ENCODE peak calls at places on chromosomes 2 and 18, in eight cellular contexts. K is WTC11, Q is upper lobe of right lung, M is neural crest cell, E is tibial artery, O is hepatocyte, W is bronchial epithelial cell, U is glutamatergic neuron. G is an unnamed sample.

GRCh38 chr18:55863876-55864275 is 275.9 kb upstream of the TCF4 start:
- DNase-seq in K (no peak), Q (no peak), M (no peak), E (no peak), O (peak), W (no peak), U (no peak), G (no peak)

GRCh38 chr2:128280901-128281321 is 37.8 kb downstream of the HS6ST1 start:
- DNase-seq in K (peak), Q (peak), M (no peak), E (peak), O (no peak), W (no peak), U (peak), G (no peak)

GRCh38 chr2:162029287-162029901 is 44.6 kb downstream of the DPP4 start:
- DNase-seq in K (no peak), Q (no peak), M (no peak), E (no peak), O (no peak), W (peak), U (no peak), G (peak)

GRCh38 chr2:175684466-175684865 is 317.6 kb downstream of the LNPK start:
- DNase-seq in K (no peak), Q (no peak), M (no peak), E (no peak), O (no peak), W (peak), U (no peak), G (no peak)

GRCh38 chr2:195575879-195576391 is 81.1 kb upstream of the SLC39A10 start:
- DNase-seq in K (no peak), Q (no peak), M (no peak), E (no peak), O (peak), W (peak), U (no peak), G (peak)

GRCh38 chr2:227871375-227871788 is at the start of gene DAW1:
- DNase-seq in K (peak), Q (peak), M (peak), E (no peak), O (no peak), W (no peak), U (peak), G (peak)

GRCh38 chr18:49618741-49619392 is 57.0 kb downstream of the LIPG start:
- DNase-seq in K (no peak), Q (no peak), M (no peak), E (no peak), O (peak), W (no peak), U (no peak), G (no peak)

GRCh38 chr18:48842259-48843061 is 108.3 kb downstream of the SMAD7 start:
- DNase-seq in K (no peak), Q (peak), M (no peak), E (no peak), O (no peak), W (no peak), U (peak), G (peak)

GRCh38 chr2:175690113-175690716 is 311.9 kb downstream of the LNPK start:
- DNase-seq in K (peak), Q (no peak), M (peak), E (no peak), O (peak), W (peak), U (no peak), G (peak)

GRCh38 chr18:59742325-59743111 is 45.3 kb upstream of the CCBE1 start:
- DNase-seq in K (no peak), Q (peak), M (no peak), E (no peak), O (no peak), W (no peak), U (no peak), G (no peak)

GRCh38 chr2:212052412-212053159 is 486.0 kb downstream of the ERBB4 start:
- DNase-seq in K (no peak), Q (no peak), M (no peak), E (no peak), O (no peak), W (peak), U (no peak), G (no peak)

GRCh38 chr2:428591-428990 is 140.7 kb upstream of the ALKAL2 start:
- DNase-seq in K (no peak), Q (no peak), M (no peak), E (no peak), O (no peak), W (no peak), U (no peak), G (no peak)

GRCh38 chr18:7273301-7273911 is 42.5 kb downstream of the LRRC30 start:
- DNase-seq in K (no peak), Q (peak), M (no peak), E (peak), O (peak), W (peak), U (no peak), G (peak)

GRCh38 chr2:59025157-59025757 is 784.1 kb upstream of the FANCL start:
- DNase-seq in K (peak), Q (peak), M (peak), E (no peak), O (peak), W (peak), U (peak), G (peak)

GRCh38 chr18:28127763-28128737 is 48.9 kb downstream of the CDH2 start:
- DNase-seq in K (no peak), Q (no peak), M (no peak), E (no peak), O (peak), W (peak), U (no peak), G (no peak)

GRCh38 chr2:237943395-237944094 is 23.3 kb upstream of the UBE2F start:
- DNase-seq in K (no peak), Q (no peak), M (no peak), E (no peak), O (no peak), W (no peak), U (no peak), G (no peak)
- TF ChIP-seq CTCF in K (no peak), Q (no peak), M (no peak), E (no peak), O (no peak), W (no peak), U (no peak), G (no peak)

DNA sequence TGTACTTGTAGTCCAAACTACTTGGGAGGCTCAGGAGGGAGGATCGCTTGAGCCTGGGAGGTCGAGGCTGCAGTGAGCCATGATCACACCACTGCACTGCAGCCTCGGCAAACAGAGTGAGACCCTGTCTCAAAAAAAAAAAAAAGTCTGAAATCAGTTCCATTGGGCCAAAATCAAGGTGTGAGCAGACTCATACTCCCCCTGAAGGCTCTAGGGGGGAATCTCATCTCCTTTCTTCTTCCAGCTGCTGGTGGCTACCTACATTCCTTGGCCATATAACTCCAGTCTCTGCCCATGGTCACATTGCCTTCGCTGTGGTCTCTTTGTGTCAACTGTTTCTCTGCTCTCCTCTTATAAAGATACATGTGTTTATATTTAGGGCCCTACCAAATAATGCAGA is 234.0 kb downstream of the LRRTM1 start:
- DNase-seq in K (no peak), Q (no peak), M (no peak), E (no peak), O (no peak), W (no peak), U (no peak), G (no peak)
- TF ChIP-seq CTCF in K (no peak), Q (no peak), M (no peak), E (no peak), O (no peak), W (no peak), U (no peak), G (no peak)

GRCh38 chr18:23503038-23503966 is at the start of gene RMC1:
- DNase-seq in K (peak), Q (peak), M (peak), E (peak), O (peak), W (peak), U (peak), G (peak)
- TF ChIP-seq CTCF in K (no peak), Q (no peak), M (no peak), E (no peak), O (peak), W (peak), U (no peak), G (no peak)

GRCh38 chr2:179348921-179349320 is 84.3 kb upstream of the SESTD1 start:
- DNase-seq in K (no peak), Q (no peak), M (no peak), E (no peak), O (no peak), W (no peak), U (no peak), G (no peak)
- TF ChIP-seq CTCF in K (no peak), Q (no peak), M (no peak), E (no peak), O (no peak), W (no peak), U (no peak), G (no peak)

G was measured in Calu3.